ENCODE peak calls at places on chromosomes 1 and 21, in seven cellular contexts. Q is fibroblast of villous mesenchyme, S is astrocyte of the spinal cord, A is pancreas, X is heart left ventricle, M is fibroblast of lung, W is fibroblast of mammary gland. C is an unnamed sample.

GRCh38 chr1:246373828-246374569 is 133.1 kb downstream of the SMYD3 start:
- DNase-seq in X (no peak), S (no peak), A (no peak), Q (peak; percentile 55), M (no peak), W (peak; percentile 19), C (peak; percentile 86)

GRCh38 chr1:9183441-9183840 is 51.1 kb upstream of the H6PD start:
- DNase-seq in W (no peak), Q (peak; percentile 28), X (no peak), S (no peak), A (no peak), M (no peak), C (no peak)

GRCh38 chr1:244863491-244864252 is 671 bp downstream of the HNRNPU start:
- DNase-seq in X (peak; percentile 78), M (no peak), Q (peak; percentile 12), A (peak; percentile 72), W (peak; percentile 8), S (no peak), C (no peak)

GRCh38 chr1:84271452-84272273 is 29.8 kb upstream of the SAMD13 start:
- DNase-seq in A (no peak), X (no peak), M (peak; percentile 61), S (peak; percentile 59), Q (peak; percentile 85), W (peak; percentile 47), C (peak; percentile 72)

GRCh38 chr1:87787551-87787950 is 458.9 kb downstream of the LMO4 start:
- DNase-seq in Q (peak; percentile 61), S (peak; percentile 50), A (no peak), W (peak; percentile 43), M (no peak), X (no peak), C (peak; percentile 73)

GRCh38 chr21:45209685-45210284 is 77.9 kb downstream of the POFUT2 start:
- DNase-seq in W (no peak), X (no peak), M (no peak), Q (no peak), A (no peak), S (no peak), C (no peak)

GRCh38 chr21:45078877-45079281 is 4.5 kb downstream of the ADARB1 start:
- DNase-seq in S (peak; percentile 28), M (peak; percentile 78), Q (peak; percentile 74), X (no peak), W (peak; percentile 76), A (no peak), C (peak; percentile 90)

GRCh38 chr1:84122780-84123382 is 21.2 kb upstream of the PRKACB start:
- DNase-seq in Q (peak; percentile 60), W (peak; percentile 67), X (no peak), M (peak; percentile 74), A (no peak), S (peak; percentile 69), C (peak; percentile 81)

GRCh38 chr1:54464477-54465146 is 58.4 kb upstream of the SSBP3 start:
- DNase-seq in W (peak; percentile 17), M (no peak), X (no peak), A (peak; percentile 52), Q (no peak), S (no peak), C (no peak)

GRCh38 chr1:8674912-8675311 is 142.5 kb downstream of the RERE start:
- DNase-seq in Q (no peak), A (no peak), M (no peak), X (no peak), W (peak; percentile 27), S (no peak), C (no peak)

GRCh38 chr1:83998205-83998598 is 730 bp downstream of the TTLL7 start:
- DNase-seq in W (peak; percentile 16), X (no peak), M (peak; percentile 9), A (no peak), Q (no peak), S (peak; percentile 17), C (peak; percentile 44)

GRCh38 chr1:16139473-16139962 is 16.4 kb downstream of the EPHA2 start:
- DNase-seq in A (no peak), S (peak; percentile 89), W (peak; percentile 81), X (no peak), Q (peak; percentile 82), M (peak; percentile 65), C (peak; percentile 74)

GRCh38 chr1:157963713-157964112 is 29.7 kb upstream of the KIRREL1 start:
- DNase-seq in Q (peak; percentile 70), S (peak; percentile 63), W (peak; percentile 71), A (peak; percentile 80), M (peak; percentile 71), X (peak; percentile 74), C (peak; percentile 77)

GRCh38 chr1:168135982-168136708 is 585 bp downstream of the GPR161 start:
- DNase-seq in A (peak; percentile 69), M (peak; percentile 40), Q (peak; percentile 25), W (peak; percentile 41), X (no peak), S (no peak), C (no peak)

GRCh38 chr1:226432586-226433360 is 24.9 kb upstream of the PARP1 start:
- DNase-seq in Q (no peak), X (no peak), A (no peak), M (no peak), W (no peak), S (no peak), C (no peak)

GRCh38 chr21:30408782-30409494 is 13.1 kb downstream of the KRTAP13-1 start:
- DNase-seq in A (peak; percentile 71), X (peak; percentile 54), Q (peak; percentile 6), W (peak; percentile 84), S (peak; percentile 44), M (peak; percentile 5), C (peak; percentile 84)

GRCh38 chr1:157142765-157143423 is 4.7 kb upstream of the ETV3 start:
- DNase-seq in A (no peak), S (no peak), M (no peak), W (no peak), X (no peak), Q (no peak), C (no peak)

DNA sequence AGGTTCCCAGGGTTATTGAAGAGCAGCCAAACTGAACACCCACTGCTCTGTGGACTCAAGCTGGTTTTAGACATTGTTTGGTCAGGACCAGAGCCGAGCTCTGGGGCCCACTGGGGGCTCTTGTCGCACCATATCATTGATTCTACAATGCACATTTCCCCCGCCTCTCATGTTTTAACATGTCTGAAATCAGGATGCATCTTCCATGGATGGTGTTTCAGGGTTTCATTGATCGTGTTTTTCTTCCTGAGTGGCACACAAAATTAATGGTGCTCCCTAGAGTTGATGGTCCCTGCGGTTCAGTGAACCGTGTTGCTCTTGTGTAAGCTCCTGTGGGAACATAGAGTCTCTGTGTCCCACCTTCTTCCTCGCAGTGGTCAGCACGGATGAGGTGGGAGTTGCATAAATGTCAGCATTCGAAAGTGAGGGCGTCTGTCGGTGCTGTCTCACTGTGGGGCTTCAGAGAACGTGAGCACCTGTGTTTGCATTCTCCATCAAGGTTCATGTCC is 38.3 kb downstream of the GALNT2 start:
- DNase-seq in S (no peak), X (no peak), A (no peak), Q (no peak), M (no peak), W (no peak), C (no peak)
- H3K4me3 ChIP-seq in S (no peak overlapping the region), X (no peak overlapping the region), A (peak overlapping the region; percentile 5), Q (peak overlapping the region; percentile 24), M (peak overlapping the region; percentile 8), W (peak overlapping the region; percentile 15), C (no peak overlapping the region)

GRCh38 chr1:248856176-248856575 is 2.7 kb downstream of the ZNF692 start:
- DNase-seq in X (no peak), S (no peak), M (no peak), W (no peak), Q (no peak), A (no peak), C (no peak)
- TF ChIP-seq CTCF in X (no peak), S (no peak), M (no peak), W (no peak), Q (no peak), A (no peak), C (no peak)

GRCh38 chr1:198187973-198188588 is 31.3 kb downstream of the NEK7 start:
- DNase-seq in Q (peak; percentile 37), W (no peak), S (no peak), X (no peak), M (no peak), A (no peak), C (no peak)
- H3K4me3 ChIP-seq in Q (no peak overlapping the region), W (no peak overlapping the region), S (no peak overlapping the region), X (no peak overlapping the region), M (no peak overlapping the region), A (no peak overlapping the region), C (no peak overlapping the region)

GRCh38 chr1:182817802-182818201 is 21.3 kb upstream of the DHX9 start:
- DNase-seq in M (no peak), Q (no peak), W (no peak), X (no peak), S (no peak), A (no peak), C (no peak)

GRCh38 chr1:182807907-182808306 is 18.3 kb downstream of the NPL start:
- DNase-seq in M (no peak), W (no peak), S (no peak), X (no peak), A (no peak), Q (no peak), C (no peak)

GRCh38 chr1:182816863-182817262 is 22.3 kb upstream of the DHX9 start:
- DNase-seq in S (no peak), W (no peak), Q (no peak), M (no peak), X (no peak), A (no peak), C (no peak)

GRCh38 chr1:182809414-182809957 is 19.9 kb downstream of the NPL start:
- DNase-seq in S (no peak), W (peak; percentile 18), M (no peak), X (no peak), A (no peak), Q (no peak), C (no peak)

GRCh38 chr1:182811975-182812727 is 22.6 kb downstream of the NPL start:
- DNase-seq in X (no peak), A (no peak), W (no peak), Q (no peak), M (no peak), S (no peak), C (no peak)
- TF ChIP-seq CTCF in X (no peak), A (no peak), W (no peak), Q (no peak), M (no peak), S (peak; percentile 10), C (no peak)

GRCh38 chr1:198933506-198933905 is 294.7 kb downstream of the PTPRC start:
- DNase-seq in A (no peak), S (peak; percentile 36), M (no peak), Q (no peak), W (no peak), X (no peak), C (no peak)
- H3K4me3 ChIP-seq in A (no peak overlapping the region), S (peak overlapping the region; percentile 70), M (peak overlapping the region; percentile 78), Q (peak overlapping the region; percentile 80), W (no peak overlapping the region), X (no peak overlapping the region), C (peak overlapping the region; percentile 68)